ENCODE peak calls at places on chromosomes 6 and 20, in four cellular contexts. G, V, A and X are unnamed samples.

GRCh38 chr20:52991783-52992182 is 19.6 kb downstream of the TSHZ2 start:
- DNase-seq in G (no peak), V (peak), A (no peak), X (no peak)

GRCh38 chr6:54238407-54238806 is 69.8 kb upstream of the TINAG start:
- DNase-seq in G (no peak), V (peak), A (no peak), X (no peak)

GRCh38 chr6:53216301-53216700 is 67.7 kb upstream of the GCM1 start:
- DNase-seq in G (no peak), V (no peak), A (no peak), X (no peak)

GRCh38 chr6:167091149-167092107 is 31.5 kb upstream of the CCR6 start:
- DNase-seq in G (no peak), V (no peak), A (no peak), X (no peak)

GRCh38 chr6:16676978-16677377 is 84.3 kb downstream of the ATXN1 start:
- DNase-seq in G (peak), V (peak), A (no peak), X (no peak)

GRCh38 chr20:42277203-42277602 is 659.0 kb upstream of the CHD6 start:
- DNase-seq in G (no peak), V (no peak), A (no peak), X (no peak)

GRCh38 chr20:62143976-62144825 is 632 bp downstream of the SS18L1 start:
- DNase-seq in G (peak), V (peak), A (no peak), X (no peak)

GRCh38 chr20:39264506-39265172 is 302.5 kb downstream of the DHX35 start:
- DNase-seq in G (peak), V (peak), A (peak), X (peak)

GRCh38 chr6:96394727-96395126 is 126.9 kb upstream of the UFL1 start:
- DNase-seq in G (no peak), V (no peak), A (no peak), X (no peak)

GRCh38 chr20:24984963-24985640 is 7.4 kb downstream of the APMAP start:
- DNase-seq in G (no peak), V (no peak), A (peak), X (no peak)

GRCh38 chr6:148868314-148868713 is 121.5 kb downstream of the UST start:
- DNase-seq in G (no peak), V (peak), A (no peak), X (no peak)

GRCh38 chr20:58418949-58419748 is 30.1 kb downstream of the VAPB start:
- DNase-seq in G (no peak), V (no peak), A (no peak), X (no peak)

GRCh38 chr20:48769111-48769879 is 58.5 kb downstream of the PREX1 start:
- DNase-seq in G (peak), V (no peak), A (no peak), X (no peak)

GRCh38 chr6:104684911-104685415 is 174.8 kb downstream of the HACE1 start:
- DNase-seq in G (no peak), V (no peak), A (no peak), X (no peak)

GRCh38 chr20:50788045-50788867 is 6.6 kb upstream of the BCAS4 start:
- DNase-seq in G (no peak), V (no peak), A (no peak), X (no peak)

GRCh38 chr20:4681971-4682370 is 39.7 kb upstream of the PRND start:
- DNase-seq in G (peak), V (peak), A (no peak), X (no peak)

DNA sequence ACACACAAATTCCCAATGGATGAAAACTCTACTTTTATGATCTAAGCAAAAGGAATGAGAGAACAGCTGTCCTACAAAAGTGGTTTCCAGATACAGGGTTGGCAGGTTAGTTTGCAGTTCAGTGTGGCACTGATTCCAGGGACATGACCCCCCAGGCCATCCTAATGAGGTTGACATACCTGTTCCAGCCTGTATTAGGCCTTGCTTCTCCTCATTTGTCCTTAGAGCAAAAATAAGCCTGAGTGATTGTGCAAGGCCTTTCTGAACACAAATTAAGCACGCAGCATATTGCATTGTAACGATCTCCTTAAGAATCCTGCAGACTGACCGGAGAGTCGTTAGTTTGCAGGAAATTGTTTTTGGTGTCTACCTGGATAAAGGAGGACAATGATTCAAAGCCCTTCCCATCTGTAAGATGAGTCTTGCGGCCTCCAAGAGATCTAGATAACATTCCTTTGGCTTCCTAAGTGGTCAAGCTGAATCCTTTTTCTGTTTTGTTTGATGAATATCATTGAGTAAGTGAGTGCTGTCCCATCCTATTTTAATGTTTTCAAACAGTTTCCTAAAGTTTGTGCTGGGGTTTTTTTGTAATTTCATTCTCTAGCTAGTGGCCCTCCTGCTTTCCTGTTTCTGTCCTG is 1.6 kb upstream of the NEDD9 start:
- DNase-seq in G (peak), V (no peak), A (no peak), X (no peak)
- H3K4me3 ChIP-seq in G (no peak), V (no peak), A (no peak), X (no peak)

DNA sequence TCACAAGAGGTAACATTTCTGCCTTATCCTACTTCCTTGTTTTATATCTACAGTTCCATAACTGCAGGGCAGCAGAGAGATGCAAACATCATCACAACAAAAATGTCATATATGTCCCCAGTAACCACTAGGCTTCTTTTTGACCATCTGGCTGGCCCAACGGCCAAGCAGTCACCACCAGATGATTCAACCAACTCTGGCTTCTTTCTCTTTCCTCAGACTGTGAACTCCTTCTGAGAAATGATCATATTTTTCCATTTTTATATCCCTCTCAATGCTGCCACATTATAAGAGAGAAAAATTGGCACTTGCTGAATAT is 169.6 kb downstream of the CD24 start:
- DNase-seq in G (no peak), V (no peak), A (no peak), X (no peak)
- H2BK12ac ChIP-seq in G (peak), V (no peak), A (peak), X (no peak)

DNA sequence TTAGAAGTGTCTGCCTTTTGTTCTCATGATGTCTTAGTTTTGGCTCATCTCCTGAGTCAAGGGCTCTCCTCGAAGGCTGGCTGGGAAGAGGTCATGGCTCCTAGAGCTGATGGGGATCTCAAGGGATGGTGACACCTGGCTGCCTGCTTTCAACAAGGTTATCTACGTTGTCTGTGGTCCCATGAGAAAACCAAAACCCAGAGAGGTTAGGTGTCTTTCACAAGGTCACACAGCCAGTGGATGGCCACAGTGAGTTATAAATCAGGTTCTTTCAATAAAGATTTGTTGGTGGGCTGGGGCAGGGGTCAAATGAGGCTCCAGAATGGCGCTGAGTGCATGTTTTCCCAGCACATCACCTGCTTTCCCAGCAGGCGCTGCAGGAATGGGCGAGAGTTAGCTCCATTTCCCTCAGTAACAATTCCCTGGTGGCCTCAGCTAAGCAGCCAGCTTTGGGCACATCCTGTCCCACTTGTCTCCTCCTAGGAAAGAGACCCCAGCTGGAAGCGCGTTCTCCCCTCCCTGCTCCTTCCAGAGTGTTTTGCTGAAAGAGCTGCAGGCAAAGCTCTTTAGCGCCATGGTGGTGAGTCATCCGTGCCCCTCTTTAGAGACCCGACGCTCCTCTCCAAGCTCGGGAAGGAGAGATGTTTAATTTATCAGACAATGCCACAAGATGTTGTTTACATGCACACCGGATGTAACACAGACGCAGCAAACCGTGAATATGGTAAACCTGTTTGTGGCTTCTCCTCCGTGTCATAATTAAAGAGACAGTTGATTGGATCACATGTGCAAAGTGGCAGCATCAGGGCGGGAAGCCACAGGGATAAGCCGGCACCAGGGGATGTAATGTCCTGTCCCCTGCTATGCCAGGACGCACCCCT is 109.7 kb downstream of the LRFN2 start:
- DNase-seq in G (no peak), V (peak), A (no peak), X (peak)
- H2AFZ ChIP-seq in G (no peak), V (no peak), A (no peak), X (peak)

GRCh38 chr6:78629836-78630235 is 237.5 kb upstream of the IRAK1BP1 start:
- DNase-seq in G (no peak), V (no peak), A (no peak), X (no peak)
- H3K4me3 ChIP-seq in G (no peak), V (no peak), A (peak), X (peak)

GRCh38 chr6:43355862-43356590 is 13.4 kb downstream of the ZNF318 start:
- DNase-seq in G (no peak), V (no peak), A (no peak), X (no peak)
- H2BK12ac ChIP-seq in G (no peak), V (no peak), A (peak), X (no peak)

GRCh38 chr6:100577425-100577824 is 112.7 kb upstream of the SIM1 start:
- DNase-seq in G (no peak), V (no peak), A (no peak), X (no peak)
- H2AFZ ChIP-seq in G (no peak), V (no peak), A (no peak), X (no peak)

DNA sequence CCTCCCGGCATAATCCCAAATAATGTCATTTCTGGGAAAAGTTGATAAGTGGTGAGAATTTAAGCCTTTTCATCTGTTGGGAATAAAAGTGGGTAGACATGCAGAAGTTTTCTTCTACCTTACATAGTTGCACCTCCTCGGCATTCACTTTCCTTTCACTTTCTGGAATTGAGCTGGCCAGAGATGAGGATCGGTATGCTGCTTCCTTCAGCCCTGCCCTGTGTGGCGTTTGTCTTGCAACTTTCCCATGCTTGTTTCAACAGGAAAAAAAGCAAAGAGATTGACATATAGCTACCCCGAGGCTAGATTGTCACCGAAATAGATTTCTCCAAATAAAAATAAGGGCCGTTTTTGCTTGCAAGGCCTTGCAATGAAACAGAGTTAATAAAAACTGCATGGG is 65.8 kb upstream of the JAG1 start:
- DNase-seq in G (no peak), V (no peak), A (no peak), X (no peak)
- H3K4me3 ChIP-seq in G (no peak), V (no peak), A (no peak), X (no peak)